ENCODE peak calls at places on chromosomes 13 and 19, in six cellular contexts. K, E, X, U, M and R are unnamed samples.

GRCh38 chr19:13057147-13057572 is 45.5 kb downstream of the LYL1 start:
- DNase-seq in E (no peak), M (no peak), X (no peak), K (no peak), U (no peak), R (no peak)

GRCh38 chr13:26377038-26377437 is 123.1 kb downstream of the CDK8 start:
- DNase-seq in X (no peak), E (no peak), M (peak; percentile 8), K (no peak), U (no peak), R (peak; percentile 3)

GRCh38 chr13:107993239-107993948 is 221.9 kb downstream of the LIG4 start:
- DNase-seq in X (no peak), U (no peak), M (no peak), K (no peak), E (no peak), R (peak; percentile 17)

GRCh38 chr13:99085139-99085845 is 107.4 kb upstream of the DOCK9 start:
- DNase-seq in K (no peak), U (peak; percentile 36), M (no peak), X (no peak), E (no peak), R (no peak)

GRCh38 chr19:4575267-4575793 is 15.8 kb upstream of the SEMA6B start:
- DNase-seq in U (no peak), E (peak; percentile 78), K (no peak), M (peak; percentile 75), X (no peak), R (no peak)

GRCh38 chr13:101618440-101619187 is 166.1 kb downstream of the ITGBL1 start:
- DNase-seq in M (no peak), X (no peak), E (no peak), U (no peak), K (no peak), R (no peak)

GRCh38 chr13:28528848-28529247 is 33.9 kb upstream of the FLT1 start:
- DNase-seq in M (peak; percentile 7), X (no peak), E (no peak), U (no peak), K (no peak), R (no peak)

GRCh38 chr13:33109319-33109718 is 93.1 kb downstream of the KL start:
- DNase-seq in M (no peak), U (no peak), K (no peak), E (no peak), X (no peak), R (no peak)

GRCh38 chr13:94061316-94061715 is 418.2 kb downstream of the DCT start:
- DNase-seq in E (peak; percentile 70), M (no peak), K (no peak), X (no peak), U (no peak), R (no peak)

GRCh38 chr13:50713849-50714248 is 129.6 kb downstream of the DLEU7 start:
- DNase-seq in X (no peak), E (peak; percentile 98), K (no peak), M (no peak), U (no peak), R (no peak)

GRCh38 chr19:1590641-1591397 is 1.8 kb downstream of the MBD3 start:
- DNase-seq in K (no peak), E (no peak), X (no peak), M (no peak), U (no peak), R (no peak)

GRCh38 chr13:48160879-48161278 is 66.0 kb upstream of the MED4 start:
- DNase-seq in X (no peak), M (no peak), K (no peak), E (peak; percentile 42), U (no peak), R (peak; percentile 43)

GRCh38 chr13:98985591-98985990 is 7.7 kb upstream of the DOCK9 start:
- DNase-seq in K (no peak), E (no peak), U (no peak), X (no peak), M (no peak), R (no peak)

GRCh38 chr19:8390617-8390981 is 439 bp downstream of the RAB11B start:
- DNase-seq in U (peak; percentile 99), K (peak; percentile 8), X (peak; percentile 97), M (peak; percentile 90), E (peak; percentile 55), R (peak; percentile 91)

GRCh38 chr13:111184685-111185401 is 69.7 kb downstream of the ARHGEF7 start:
- DNase-seq in E (no peak), U (no peak), M (no peak), K (no peak), X (peak; percentile 13), R (no peak)

GRCh38 chr19:54188224-54188871 is 1.0 kb downstream of the MBOAT7 start:
- DNase-seq in M (no peak), U (peak; percentile 55), K (no peak), E (peak; percentile 73), X (peak; percentile 44), R (no peak)

GRCh38 chr13:84994582-84994981 is 804.6 kb downstream of the SLITRK6 start:
- DNase-seq in M (no peak), E (peak; percentile 11), X (no peak), K (no peak), U (no peak), R (peak; percentile 40)

GRCh38 chr19:7894612-7895309 is 6.5 kb downstream of the LRRC8E start:
- DNase-seq in U (peak; percentile 66), E (no peak), K (no peak), M (no peak), X (no peak), R (no peak)

GRCh38 chr13:80386592-80386991 is 45.7 kb upstream of the SPRY2 start:
- DNase-seq in U (no peak), M (no peak), X (no peak), K (no peak), E (no peak), R (no peak)